ENCODE peak calls at places on chromosomes 1 and 21, in six cellular contexts. J is IMR-90, X is fibroblast of mammary gland, C is AG10803, I is right cardiac atrium, S is cardiac muscle cell. Z is an unnamed sample.

GRCh38 chr21:42220138-42220701 is 1.3 kb downstream of the ABCG1 start:
- DNase-seq in J (peak), X (peak), C (peak), I (peak), S (peak), Z (peak)

GRCh38 chr1:168653567-168653966 is 75.4 kb downstream of the DPT start:
- DNase-seq in J (no peak), X (peak), C (peak), I (no peak), S (no peak), Z (no peak)

GRCh38 chr1:216310776-216311175 is 112.5 kb downstream of the USH2A start:
- DNase-seq in J (peak), X (peak), C (peak), I (no peak), S (peak), Z (peak)

GRCh38 chr21:43879348-43880110 is 14.5 kb downstream of the AGPAT3 start:
- DNase-seq in J (no peak), X (no peak), C (no peak), I (no peak), S (no peak), Z (no peak)

GRCh38 chr1:24275510-24275909 is 43.6 kb upstream of the GRHL3 start:
- DNase-seq in J (peak), X (peak), C (peak), I (no peak), S (no peak), Z (no peak)

GRCh38 chr1:96206451-96206850 is 515.1 kb upstream of the PTBP2 start:
- DNase-seq in J (no peak), X (no peak), C (no peak), I (no peak), S (no peak), Z (no peak)

GRCh38 chr1:200343874-200344273 is 66.0 kb downstream of the ZNF281 start:
- DNase-seq in J (no peak), X (no peak), C (no peak), I (no peak), S (no peak), Z (no peak)

GRCh38 chr1:1847061-1847460 is 43.8 kb downstream of the GNB1 start:
- DNase-seq in J (no peak), X (no peak), C (no peak), I (no peak), S (peak), Z (peak)

GRCh38 chr21:34080693-34081092 is 7.3 kb downstream of the MRPS6 start:
- DNase-seq in J (no peak), X (no peak), C (no peak), I (no peak), S (no peak), Z (no peak)

GRCh38 chr1:185396126-185396525 is 79.1 kb upstream of the IVNS1ABP start:
- DNase-seq in J (no peak), X (no peak), C (no peak), I (no peak), S (no peak), Z (no peak)

GRCh38 chr1:33388989-33389771 is 41.7 kb downstream of the PHC2 start:
- DNase-seq in J (peak), X (peak), C (peak), I (peak), S (no peak), Z (peak)

GRCh38 chr1:19209439-19209989 is 552 bp downstream of the UBR4 start:
- DNase-seq in J (peak), X (peak), C (peak), I (no peak), S (peak), Z (peak)

GRCh38 chr1:19210772-19211549 is 895 bp upstream of the UBR4 start:
- DNase-seq in J (peak), X (peak), C (no peak), I (no peak), S (peak), Z (no peak)

GRCh38 chr1:19209990-19210771 is at the start of gene UBR4:
- DNase-seq in J (peak), X (peak), C (peak), I (peak), S (peak), Z (peak)

GRCh38 chr1:19213580-19213979 is 3.5 kb upstream of the UBR4 start:
- DNase-seq in J (no peak), X (no peak), C (no peak), I (no peak), S (no peak), Z (no peak)

GRCh38 chr1:19212167-19212566 is 2.1 kb upstream of the UBR4 start:
- DNase-seq in J (no peak), X (no peak), C (no peak), I (no peak), S (no peak), Z (no peak)
- H3K4me3 ChIP-seq in J (no peak), X (no peak), C (no peak), I (no peak), S (no peak), Z (no peak)

GRCh38 chr1:67495327-67495726 is 65.1 kb upstream of the SERBP1 start:
- DNase-seq in J (no peak), X (no peak), C (no peak), I (no peak), S (no peak), Z (no peak)

GRCh38 chr1:67503974-67504373 is 73.8 kb upstream of the SERBP1 start:
- DNase-seq in J (no peak), X (no peak), C (no peak), I (no peak), S (no peak), Z (no peak)

GRCh38 chr1:67496329-67496728 is 66.1 kb upstream of the SERBP1 start:
- DNase-seq in J (no peak), X (no peak), C (no peak), I (no peak), S (no peak), Z (no peak)

DNA sequence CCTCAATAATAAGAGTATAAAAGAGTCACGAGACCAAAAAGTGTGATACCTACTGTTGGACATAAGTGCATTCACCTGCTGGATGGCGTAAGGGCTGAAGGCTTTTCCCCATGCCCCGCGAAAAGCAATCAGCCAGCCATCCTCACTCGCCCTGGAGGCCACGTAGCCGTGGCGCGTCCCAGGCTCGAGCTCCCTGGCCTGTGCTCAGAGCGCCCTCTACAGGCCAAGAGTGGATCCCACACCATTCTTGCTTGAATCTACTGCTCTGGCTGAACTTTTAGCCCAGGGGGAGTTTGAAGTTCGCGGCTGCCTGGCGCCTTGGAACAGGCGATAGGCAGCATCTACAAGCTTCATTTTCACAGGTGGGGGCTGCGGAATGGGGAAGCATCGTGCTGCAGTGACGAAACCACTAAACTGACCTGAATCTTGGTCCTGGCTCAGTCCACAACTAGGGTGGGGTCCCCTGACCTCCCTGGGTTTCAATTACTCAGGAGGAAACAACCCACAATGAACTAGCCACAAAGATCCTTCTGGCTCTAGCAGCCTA is 70.3 kb upstream of the SERBP1 start:
- DNase-seq in J (peak), X (peak), C (peak), I (peak), S (peak), Z (peak)
- H3K4me3 ChIP-seq in J (no peak), X (no peak), C (no peak), I (no peak), S (no peak), Z (peak)

GRCh38 chr21:33064623-33064996 is 5.3 kb upstream of the OLIG1 start:
- DNase-seq in J (no peak), X (no peak), C (no peak), I (no peak), S (no peak), Z (no peak)
- H3K4me3 ChIP-seq in J (no peak), X (no peak), C (no peak), I (no peak), S (no peak), Z (no peak)

GRCh38 chr1:112402682-112403643 is 6.9 kb downstream of the CTTNBP2NL start:
- DNase-seq in J (peak), X (peak), C (peak), I (no peak), S (no peak), Z (no peak)
- H3K4me3 ChIP-seq in J (no peak), X (no peak), C (no peak), I (no peak), S (no peak), Z (no peak)

GRCh38 chr1:116006486-116006964 is 30.2 kb downstream of the SLC22A15 start:
- DNase-seq in J (no peak), X (no peak), C (no peak), I (no peak), S (no peak), Z (no peak)
- H3K4me3 ChIP-seq in J (no peak), X (no peak), C (no peak), I (no peak), S (no peak), Z (no peak)

GRCh38 chr1:31208361-31208945 is 31.2 kb downstream of the NKAIN1 start:
- DNase-seq in J (no peak), X (no peak), C (no peak), I (no peak), S (no peak), Z (no peak)
- H3K4me3 ChIP-seq in J (no peak), X (no peak), C (no peak), I (no peak), S (no peak), Z (no peak)

DNA sequence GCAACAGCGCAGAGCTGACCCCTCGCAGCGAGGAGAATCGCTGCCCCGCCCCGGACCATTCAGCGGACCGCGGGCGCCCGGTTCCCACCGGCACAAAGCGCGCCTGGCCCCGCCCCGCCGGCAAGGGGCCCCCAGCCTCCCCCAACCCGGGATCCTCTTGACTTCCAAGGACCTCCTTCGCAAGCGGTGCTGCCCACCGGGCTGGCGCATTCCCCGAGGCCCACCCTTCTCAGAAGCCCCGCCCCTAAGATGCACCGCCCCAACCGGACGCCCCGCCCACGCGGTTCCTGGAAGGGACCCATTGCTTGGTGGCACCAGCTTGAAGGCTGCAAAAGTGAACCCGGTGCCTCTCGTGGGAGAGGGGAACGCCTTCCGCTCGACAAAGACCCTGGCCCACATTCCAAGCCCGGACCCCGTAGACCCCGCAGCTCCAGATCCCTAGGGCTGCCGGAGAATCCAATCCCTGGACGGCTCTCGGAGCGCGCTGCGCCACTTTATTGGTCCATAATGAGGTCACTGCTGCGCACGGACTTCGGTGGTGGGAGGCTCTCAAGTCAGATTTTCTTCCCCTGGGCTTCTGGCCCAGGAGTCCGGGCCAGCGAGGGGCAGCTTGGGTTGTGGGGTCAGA is 2.0 kb downstream of the HES3 start:
- DNase-seq in J (no peak), X (no peak), C (no peak), I (peak), S (no peak), Z (no peak)
- H3K4me3 ChIP-seq in J (no peak), X (no peak), C (no peak), I (no peak), S (peak), Z (peak)

GRCh38 chr1:65310078-65310587 is 790 bp downstream of the DNAJC6 start:
- DNase-seq in J (no peak), X (no peak), C (no peak), I (no peak), S (no peak), Z (no peak)

GRCh38 chr1:65309317-65310077 is at the start of gene DNAJC6:
- DNase-seq in J (peak), X (peak), C (peak), I (peak), S (peak), Z (peak)

GRCh38 chr1:65308781-65309316 is 494 bp upstream of the DNAJC6 start:
- DNase-seq in J (no peak), X (no peak), C (no peak), I (no peak), S (peak), Z (no peak)
- H3K4me3 ChIP-seq in J (no peak), X (no peak), C (peak), I (peak), S (peak), Z (peak)